ENCODE peak calls at places on chromosome 11, in five cellular contexts. T is lower lobe of right lung, A is KG1, V is stromal cell of bone marrow, C is hypothalamus. H is an unnamed sample.

GRCh38 chr11:57476883-57477506 is 16.7 kb downstream of the RTN4RL2 start:
- DNase-seq in T (peak), A (no peak), V (no peak), C (no peak), H (no peak)

GRCh38 chr11:65425971-65426838 is 3.6 kb downstream of the NEAT1 start:
- DNase-seq in T (no peak), A (peak), V (peak), C (no peak), H (no peak)

GRCh38 chr11:61685611-61685955 is 5.4 kb downstream of the DAGLA start:
- DNase-seq in T (peak), A (no peak), V (no peak), C (no peak), H (no peak)

GRCh38 chr11:95577716-95578460 is 211.7 kb downstream of the FAM76B start:
- DNase-seq in T (no peak), A (no peak), V (peak), C (no peak), H (no peak)

GRCh38 chr11:560305-561147 is at the start of the genes LMNTD2 and RASSF7:
- DNase-seq in T (peak), A (peak), V (peak), C (peak), H (peak)

GRCh38 chr11:77400306-77400705 is 73.6 kb downstream of the PAK1 start:
- DNase-seq in T (no peak), A (no peak), V (no peak), C (no peak), H (no peak)

GRCh38 chr11:117958949-117959348 is 27.2 kb upstream of the IL10RA start:
- DNase-seq in T (no peak), A (no peak), V (no peak), C (no peak), H (no peak)

GRCh38 chr11:8531312-8531711 is 62.7 kb downstream of the STK33 start:
- DNase-seq in T (no peak), A (no peak), V (no peak), C (no peak), H (no peak)

H was measured in HAP-1.